ENCODE peak calls at places on chromosome 1, in nine cellular contexts. D, U, Q, N, J, B, E, T and W are unnamed samples. For H3K4me1 and H3K27me3, the result is how much of the 10 kb centered on the place peaks cover.

GRCh38 chr1:63669151-63669961 is 76.1 kb downstream of the PGM1 start:
- DNase-seq in N (no peak), T (no peak), E (no peak), D (no peak), J (no peak), B (no peak), U (no peak), Q (no peak), W (no peak)

GRCh38 chr1:100494393-100495084 is 43.4 kb upstream of the GPR88 start:
- DNase-seq in J (no peak), N (no peak), U (no peak), B (no peak), E (no peak), Q (no peak), T (no peak), D (no peak), W (no peak)

GRCh38 chr1:230310381-230311163 is 115.6 kb downstream of the PGBD5 start:
- DNase-seq in J (peak), B (peak), E (peak), U (peak), T (peak), Q (peak), D (peak), N (peak), W (peak)

GRCh38 chr1:161287482-161288054 is 22.2 kb downstream of the MPZ start:
- DNase-seq in N (no peak), D (no peak), T (no peak), E (no peak), U (no peak), Q (no peak), B (no peak), J (no peak), W (no peak)

GRCh38 chr1:81867235-81867634 is 66.5 kb downstream of the ADGRL2 start:
- DNase-seq in J (no peak), E (no peak), B (no peak), N (no peak), D (no peak), T (no peak), U (no peak), Q (no peak), W (no peak)

GRCh38 chr1:201720522-201720844 is 108.5 kb upstream of the IPO9 start:
- DNase-seq in T (no peak), J (no peak), E (no peak), U (no peak), D (no peak), N (no peak), B (no peak), Q (no peak), W (no peak)

GRCh38 chr1:110011527-110012041 is 22.8 kb upstream of the STRIP1 start:
- DNase-seq in D (peak), U (no peak), N (peak), Q (no peak), T (peak), J (peak), B (peak), E (no peak), W (no peak)

GRCh38 chr1:30044745-30045144 is 678.6 kb downstream of the MATN1 start:
- DNase-seq in Q (no peak), T (no peak), D (no peak), B (no peak), N (no peak), U (no peak), E (no peak), J (no peak), W (no peak)

GRCh38 chr1:229002451-229002960 is 267.2 kb downstream of the RHOU start:
- DNase-seq in D (no peak), N (no peak), Q (no peak), U (no peak), J (no peak), E (no peak), B (no peak), T (no peak), W (no peak)

GRCh38 chr1:110337704-110338199 is 1.4 kb upstream of the RBM15 start:
- DNase-seq in E (peak), N (peak), U (peak), D (no peak), Q (no peak), B (peak), J (peak), T (no peak), W (no peak)

GRCh38 chr1:202762019-202762418 is 46.2 kb downstream of the KDM5B start:
- DNase-seq in D (no peak), B (no peak), U (no peak), J (no peak), E (no peak), Q (no peak), T (no peak), N (no peak), W (no peak)

GRCh38 chr1:69220672-69221071 is 347.1 kb upstream of the LRRC7 start:
- DNase-seq in U (no peak), T (no peak), Q (no peak), E (no peak), N (no peak), D (no peak), J (no peak), B (no peak), W (no peak)

GRCh38 chr1:246160905-246161304 is 346.2 kb downstream of the SMYD3 start:
- DNase-seq in D (no peak), J (no peak), T (no peak), B (no peak), Q (no peak), U (no peak), E (no peak), N (no peak), W (no peak)

GRCh38 chr1:154788241-154788870 is 81.7 kb downstream of the KCNN3 start:
- DNase-seq in D (no peak), J (no peak), E (no peak), U (no peak), B (no peak), N (no peak), Q (no peak), T (no peak), W (no peak)

GRCh38 chr1:177646757-177647730 is 322.8 kb downstream of the SEC16B start:
- DNase-seq in U (no peak), T (no peak), N (no peak), Q (no peak), D (no peak), B (no peak), J (no peak), E (no peak), W (no peak)

GRCh38 chr1:226711976-226712778 is 26.9 kb downstream of the ITPKB start:
- DNase-seq in N (no peak), U (no peak), Q (peak), T (no peak), J (no peak), D (peak), E (no peak), B (no peak), W (peak)

GRCh38 chr1:161238039-161238473 is at the start of gene NR1I3:
- DNase-seq in E (no peak), U (no peak), D (no peak), J (peak), Q (no peak), T (no peak), B (no peak), N (no peak), W (no peak)

GRCh38 chr1:111906816-111907215 is 82.7 kb downstream of the KCND3 start:
- DNase-seq in E (no peak), Q (no peak), N (no peak), T (no peak), J (no peak), U (no peak), D (no peak), B (no peak), W (no peak)

GRCh38 chr1:166980818-166981217 is 5.5 kb upstream of the ILDR2 start:
- DNase-seq in T (no peak), N (no peak), E (no peak), B (no peak), D (no peak), U (no peak), Q (no peak), J (no peak), W (no peak)
- H3K4me3 ChIP-seq in T (no peak), N (no peak), E (no peak), B (no peak), D (no peak), U (no peak), Q (no peak), J (no peak), W (no peak)

DNA sequence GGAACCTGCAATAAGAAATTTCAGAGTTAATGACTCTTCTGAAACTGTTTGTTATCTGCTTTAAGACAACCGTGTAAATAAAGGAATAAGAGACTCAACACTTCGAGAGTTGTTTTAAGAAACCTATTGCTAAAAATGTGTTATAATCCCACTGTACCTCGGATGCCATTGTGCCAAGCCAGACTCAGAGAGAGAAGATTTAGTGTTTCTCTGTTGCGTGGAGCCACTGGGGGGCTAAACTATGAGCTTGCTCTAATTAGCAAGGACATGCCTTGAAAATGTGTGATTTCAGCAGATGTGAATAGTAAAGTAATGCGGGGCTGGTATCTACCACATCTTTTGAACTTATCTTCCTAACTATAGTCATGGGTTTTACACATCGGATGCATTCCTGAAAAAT is 56.2 kb upstream of the TARBP1 start:
- DNase-seq in U (no peak), D (no peak), E (no peak), T (no peak), N (no peak), J (no peak), B (no peak), Q (no peak), W (no peak)
- H3K4me1 ChIP-seq in U (under half), D (under half), E (half or more), T (under half), N (under half), J (half or more), B (under half), Q (under half), W (under half)

GRCh38 chr1:22249928-22250680 is 107.2 kb upstream of the WNT4 start:
- DNase-seq in Q (no peak), E (no peak), N (no peak), J (no peak), D (no peak), T (peak), U (no peak), B (no peak), W (no peak)
- H3K27me3 ChIP-seq in Q (under half), E (under half), N (under half), J (under half), D (under half), T (half or more), U (under half), B (under half), W (under half)

GRCh38 chr1:27342391-27342777 is 562 bp downstream of the SYTL1 start:
- DNase-seq in B (no peak), U (no peak), Q (no peak), D (peak), T (no peak), N (no peak), J (no peak), E (no peak), W (no peak)
- H3K4me3 ChIP-seq in B (peak), U (peak), Q (peak), D (peak), T (no peak), N (peak), J (peak), E (no peak), W (peak)

DNA sequence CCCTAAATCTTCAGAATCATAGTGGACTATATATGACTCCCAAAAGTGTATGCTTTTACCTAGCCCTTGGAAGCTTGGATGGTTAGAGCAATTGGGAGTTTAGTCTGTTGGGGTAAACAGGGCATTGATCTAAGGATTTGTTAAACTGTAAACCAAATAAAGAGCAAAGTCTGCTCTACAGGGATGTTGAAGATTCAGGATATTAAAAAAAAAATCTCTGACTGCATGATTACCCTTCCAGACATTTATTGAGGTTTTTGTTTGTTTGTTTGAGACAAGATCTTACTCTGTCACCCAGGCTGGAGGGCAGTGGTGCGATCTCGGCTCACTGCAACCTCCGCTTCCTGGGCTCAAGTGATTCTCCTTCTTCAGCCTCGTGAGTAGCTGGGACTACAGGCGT is 31.6 kb downstream of the PBX1 start:
- DNase-seq in D (no peak), Q (no peak), T (no peak), J (no peak), U (no peak), B (no peak), E (no peak), N (no peak), W (no peak)
- H3K4me1 ChIP-seq in D (under half), Q (under half), T (under half), J (half or more), U (under half), B (under half), E (under half), N (under half), W (under half)

DNA sequence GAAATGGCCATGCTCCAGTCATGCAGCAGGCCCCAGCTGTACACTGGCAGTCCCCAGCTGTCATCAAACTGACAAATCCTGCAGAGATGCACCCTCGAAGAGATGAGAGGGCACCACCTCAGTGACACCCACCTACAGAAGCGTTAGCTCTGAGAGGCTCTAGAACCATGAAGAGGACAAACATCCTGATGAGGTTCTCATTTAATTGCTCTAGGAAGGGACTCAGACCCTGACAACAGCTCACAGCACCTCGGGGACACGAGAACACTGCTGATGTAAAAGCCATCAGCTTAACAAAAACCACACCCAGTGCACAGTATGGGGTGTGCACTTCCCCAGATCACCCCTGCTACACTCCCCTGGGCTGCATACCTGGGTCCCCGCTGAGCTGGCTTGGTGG is 3.4 kb downstream of the ZNF496 start:
- DNase-seq in T (no peak), Q (no peak), J (no peak), E (no peak), B (no peak), D (no peak), N (no peak), U (no peak), W (no peak)
- H3K27me3 ChIP-seq in T (under half), Q (under half), J (under half), E (under half), B (under half), D (under half), N (under half), U (under half), W (under half)

GRCh38 chr1:200035956-200036615 is 8.6 kb downstream of the NR5A2 start:
- DNase-seq in U (peak), J (no peak), T (peak), N (peak), D (no peak), Q (no peak), B (no peak), E (no peak), W (no peak)

GRCh38 chr1:200035397-200035955 is 8.0 kb downstream of the NR5A2 start:
- DNase-seq in Q (no peak), J (no peak), B (no peak), T (peak), E (no peak), U (peak), N (peak), D (no peak), W (no peak)

GRCh38 chr1:200033511-200034261 is 6.2 kb downstream of the NR5A2 start:
- DNase-seq in U (peak), N (peak), D (no peak), E (no peak), T (no peak), Q (no peak), J (no peak), B (no peak), W (no peak)

GRCh38 chr1:200034262-200034557 is 6.7 kb downstream of the NR5A2 start:
- DNase-seq in Q (no peak), B (no peak), E (no peak), J (no peak), D (no peak), T (no peak), N (no peak), U (peak), W (no peak)

DNA sequence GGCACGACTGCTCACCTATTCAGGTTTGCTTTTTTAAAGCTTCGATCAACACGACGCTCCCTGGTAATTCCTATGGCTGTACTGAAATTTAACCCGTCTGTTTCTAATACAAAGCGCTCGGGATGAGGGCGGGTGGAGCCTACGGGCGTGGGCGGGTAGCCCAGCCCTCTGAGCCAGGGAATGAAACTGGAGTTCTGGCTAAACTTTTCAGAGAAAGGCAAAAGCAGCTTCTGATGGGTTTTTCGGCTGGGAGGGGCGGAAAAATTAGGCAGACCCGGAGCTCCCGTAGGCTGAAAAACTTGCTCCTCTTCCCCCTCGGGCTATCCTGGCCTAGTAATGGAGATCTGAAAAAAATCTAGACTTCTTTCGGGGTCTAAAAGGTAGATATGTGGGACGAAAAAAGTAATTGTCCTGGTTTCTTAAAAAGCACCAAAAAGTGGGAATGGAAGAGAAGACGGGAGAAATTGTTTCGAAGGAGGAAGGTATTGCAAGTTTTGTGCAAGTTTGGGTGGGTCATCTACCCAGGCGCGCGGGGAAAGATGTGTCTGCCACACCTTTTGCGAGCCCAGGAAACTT is 7.4 kb downstream of the NR5A2 start:
- DNase-seq in B (no peak), T (peak), Q (no peak), J (no peak), N (peak), D (no peak), U (peak), E (no peak), W (no peak)
- H3K4me3 ChIP-seq in B (peak), T (no peak), Q (no peak), J (no peak), N (peak), D (no peak), U (no peak), E (no peak), W (no peak)